ENCODE peak calls at places on chromosomes 4 and X, in seven cellular contexts. C, I, R, K, J, T and A are unnamed samples.

GRCh38 chrX:9311411-9312160 is 153.3 kb upstream of the TBL1X start:
- DNase-seq in C (no peak), I (peak; percentile 37), R (no peak), K (no peak), J (no peak), T (no peak), A (no peak)

GRCh38 chrX:153804100-153804595 is 9.7 kb downstream of the SSR4 start:
- DNase-seq in C (no peak), I (no peak), R (no peak), K (no peak), J (no peak), T (no peak), A (no peak)

GRCh38 chr4:118076958-118077766 is 42.9 kb downstream of the NDST3 start:
- DNase-seq in C (peak; percentile 57), I (peak; percentile 34), R (no peak), K (peak; percentile 44), J (no peak), T (no peak), A (peak; percentile 28)

GRCh38 chr4:55358668-55359067 is 12.6 kb downstream of the SRD5A3 start:
- DNase-seq in C (no peak), I (peak; percentile 78), R (no peak), K (peak; percentile 88), J (no peak), T (no peak), A (no peak)

GRCh38 chr4:73090738-73091137 is 21.2 kb upstream of the COX18 start:
- DNase-seq in C (no peak), I (no peak), R (no peak), K (no peak), J (no peak), T (no peak), A (no peak)

GRCh38 chr4:15139599-15139998 is 137.3 kb downstream of the CPEB2 start:
- DNase-seq in C (no peak), I (no peak), R (no peak), K (no peak), J (no peak), T (no peak), A (no peak)

GRCh38 chrX:130071611-130072349 is 38.5 kb downstream of the ELF4 start:
- DNase-seq in C (no peak), I (no peak), R (no peak), K (no peak), J (no peak), T (no peak), A (no peak)

GRCh38 chr4:181677621-181678020 is 565.6 kb upstream of the TENM3 start:
- DNase-seq in C (no peak), I (no peak), R (no peak), K (no peak), J (no peak), T (no peak), A (no peak)

GRCh38 chr4:143399113-143399949 is 62.7 kb downstream of the GAB1 start:
- DNase-seq in C (no peak), I (peak; percentile 21), R (no peak), K (peak; percentile 36), J (no peak), T (peak; percentile 16), A (no peak)

GRCh38 chrX:43734444-43734843 is 78.3 kb downstream of the MAOA start:
- DNase-seq in C (no peak), I (no peak), R (no peak), K (no peak), J (no peak), T (no peak), A (no peak)

GRCh38 chr4:38618510-38618909 is 45.5 kb upstream of the KLF3 start:
- DNase-seq in C (no peak), I (no peak), R (no peak), K (no peak), J (no peak), T (no peak), A (no peak)